ENCODE peak calls at places on chromosomes 7 and 10, in seven cellular contexts. One of them, this sample, is unnamed.

GRCh38 chr10:95478185-95478584 is 83.0 kb downstream of the SORBS1 start:
- DNase-seq in PC-3: no peak
- DNase-seq in IMR-90: no peak
- DNase-seq in SK-N-SH: no peak
- DNase-seq in HCT116: no peak
- DNase-seq in MM.1S: no peak
- DNase-seq in H9: no peak
- DNase-seq in this sample: no peak

GRCh38 chr7:140857048-140857447 is 67.7 kb downstream of the BRAF start:
- DNase-seq in H9: no peak
- DNase-seq in IMR-90: peak; percentile 10
- DNase-seq in SK-N-SH: no peak
- DNase-seq in HCT116: no peak
- DNase-seq in MM.1S: no peak
- DNase-seq in PC-3: no peak
- DNase-seq in this sample: no peak

GRCh38 chr7:115340828-115341227 is 418.9 kb downstream of the MDFIC start:
- DNase-seq in H9: no peak
- DNase-seq in SK-N-SH: no peak
- DNase-seq in IMR-90: peak; percentile 94
- DNase-seq in HCT116: peak; percentile 47
- DNase-seq in PC-3: peak; percentile 90
- DNase-seq in MM.1S: no peak
- DNase-seq in this sample: peak; percentile 91

GRCh38 chr7:48300301-48300700 is 129.0 kb downstream of the ABCA13 start:
- DNase-seq in HCT116: no peak
- DNase-seq in PC-3: no peak
- DNase-seq in IMR-90: no peak
- DNase-seq in MM.1S: no peak
- DNase-seq in SK-N-SH: no peak
- DNase-seq in H9: peak; percentile 56
- DNase-seq in this sample: no peak

GRCh38 chr7:5779108-5779507 is 2.4 kb downstream of the RNF216 start:
- DNase-seq in MM.1S: no peak
- DNase-seq in PC-3: no peak
- DNase-seq in IMR-90: no peak
- DNase-seq in H9: no peak
- DNase-seq in SK-N-SH: no peak
- DNase-seq in HCT116: no peak
- DNase-seq in this sample: no peak

GRCh38 chr10:21758239-21758638 is 224.2 kb downstream of the MLLT10 start:
- DNase-seq in SK-N-SH: no peak
- DNase-seq in IMR-90: no peak
- DNase-seq in MM.1S: no peak
- DNase-seq in PC-3: no peak
- DNase-seq in H9: no peak
- DNase-seq in HCT116: no peak
- DNase-seq in this sample: no peak

GRCh38 chr10:71396714-71397339 is at the start of gene CDH23:
- DNase-seq in MM.1S: no peak
- DNase-seq in HCT116: no peak
- DNase-seq in IMR-90: no peak
- DNase-seq in SK-N-SH: peak; percentile 88
- DNase-seq in H9: peak; percentile 80
- DNase-seq in PC-3: no peak
- DNase-seq in this sample: no peak

GRCh38 chr7:44963526-44964290 is 15.1 kb downstream of the MYO1G start:
- DNase-seq in H9: peak; percentile 27
- DNase-seq in MM.1S: no peak
- DNase-seq in PC-3: no peak
- DNase-seq in IMR-90: no peak
- DNase-seq in SK-N-SH: peak; percentile 36
- DNase-seq in HCT116: no peak
- DNase-seq in this sample: no peak

GRCh38 chr10:46268076-46268881 is 18.5 kb upstream of the ANTXRL start:
- DNase-seq in PC-3: no peak
- DNase-seq in HCT116: no peak
- DNase-seq in IMR-90: no peak
- DNase-seq in H9: no peak
- DNase-seq in SK-N-SH: no peak
- DNase-seq in MM.1S: no peak
- DNase-seq in this sample: no peak

GRCh38 chr10:47253030-47253637 is 46.9 kb upstream of the GDF10 start:
- DNase-seq in IMR-90: no peak
- DNase-seq in HCT116: no peak
- DNase-seq in SK-N-SH: no peak
- DNase-seq in PC-3: no peak
- DNase-seq in MM.1S: no peak
- DNase-seq in H9: no peak
- DNase-seq in this sample: no peak

GRCh38 chr7:121337398-121337797 is 8.6 kb downstream of the WNT16 start:
- DNase-seq in SK-N-SH: peak; percentile 50
- DNase-seq in HCT116: no peak
- DNase-seq in PC-3: peak; percentile 56
- DNase-seq in IMR-90: no peak
- DNase-seq in H9: no peak
- DNase-seq in MM.1S: no peak
- DNase-seq in this sample: no peak

GRCh38 chr10:201328-201771 is 66.1 kb downstream of the ZMYND11 start:
- DNase-seq in SK-N-SH: no peak
- DNase-seq in IMR-90: peak; percentile 60
- DNase-seq in H9: no peak
- DNase-seq in HCT116: no peak
- DNase-seq in PC-3: no peak
- DNase-seq in MM.1S: no peak
- DNase-seq in this sample: peak; percentile 75

GRCh38 chr7:151607464-151607867 is 87.8 kb upstream of the RHEB start:
- DNase-seq in HCT116: peak; percentile 37
- DNase-seq in IMR-90: peak; percentile 51
- DNase-seq in MM.1S: no peak
- DNase-seq in H9: no peak
- DNase-seq in PC-3: peak; percentile 63
- DNase-seq in SK-N-SH: no peak
- DNase-seq in this sample: peak; percentile 51

GRCh38 chr10:103427866-103428265 is 24.3 kb downstream of the CALHM2 start:
- DNase-seq in SK-N-SH: no peak
- DNase-seq in MM.1S: no peak
- DNase-seq in PC-3: no peak
- DNase-seq in H9: no peak
- DNase-seq in IMR-90: no peak
- DNase-seq in HCT116: no peak
- DNase-seq in this sample: no peak

GRCh38 chr7:93902777-93903423 is 3.5 kb upstream of the GNGT1 start:
- DNase-seq in H9: peak; percentile 35
- DNase-seq in PC-3: peak; percentile 52
- DNase-seq in IMR-90: peak; percentile 75
- DNase-seq in SK-N-SH: peak; percentile 55
- DNase-seq in HCT116: peak; percentile 32
- DNase-seq in MM.1S: peak; percentile 32
- DNase-seq in this sample: peak; percentile 44

GRCh38 chr7:22732556-22733126 is 5.6 kb downstream of the IL6 start:
- DNase-seq in PC-3: peak; percentile 76
- DNase-seq in MM.1S: peak; percentile 12
- DNase-seq in SK-N-SH: no peak
- DNase-seq in IMR-90: peak; percentile 45
- DNase-seq in H9: no peak
- DNase-seq in HCT116: peak; percentile 21
- DNase-seq in this sample: no peak

GRCh38 chr10:86969421-86970041 is 1.2 kb downstream of the ADIRF start:
- DNase-seq in SK-N-SH: no peak
- DNase-seq in HCT116: no peak
- DNase-seq in PC-3: peak; percentile 65
- DNase-seq in IMR-90: peak; percentile 57
- DNase-seq in H9: no peak
- DNase-seq in MM.1S: no peak
- DNase-seq in this sample: no peak

GRCh38 chr7:131040467-131040932 is 287.2 kb upstream of the MKLN1 start:
- DNase-seq in MM.1S: peak; percentile 71
- DNase-seq in SK-N-SH: peak; percentile 80
- DNase-seq in IMR-90: peak; percentile 77
- DNase-seq in H9: peak; percentile 50
- DNase-seq in HCT116: peak; percentile 73
- DNase-seq in PC-3: peak; percentile 79
- DNase-seq in this sample: peak; percentile 38

GRCh38 chr7:70574970-70575799 is 556.8 kb upstream of the GALNT17 start:
- DNase-seq in HCT116: no peak
- DNase-seq in SK-N-SH: peak; percentile 76
- DNase-seq in H9: no peak
- DNase-seq in MM.1S: no peak
- DNase-seq in IMR-90: no peak
- DNase-seq in PC-3: no peak
- DNase-seq in this sample: peak; percentile 66

GRCh38 chr10:113583561-113583960 is 30.7 kb downstream of the HABP2 start:
- DNase-seq in MM.1S: no peak
- DNase-seq in IMR-90: no peak
- DNase-seq in SK-N-SH: no peak
- DNase-seq in PC-3: no peak
- DNase-seq in H9: no peak
- DNase-seq in HCT116: no peak
- DNase-seq in this sample: no peak
- H3K9ac ChIP-seq in MM.1S: no peak overlapping the region
- H3K9ac ChIP-seq in IMR-90: no peak overlapping the region
- H3K9ac ChIP-seq in SK-N-SH: no peak overlapping the region
- H3K9ac ChIP-seq in PC-3: no peak overlapping the region
- H3K9ac ChIP-seq in H9: no peak overlapping the region
- H3K9ac ChIP-seq in HCT116: no peak overlapping the region
- H3K9ac ChIP-seq in this sample: no peak overlapping the region

GRCh38 chr7:12553421-12553820 is 17.1 kb upstream of the SCIN start:
- DNase-seq in H9: no peak
- DNase-seq in HCT116: no peak
- DNase-seq in MM.1S: no peak
- DNase-seq in SK-N-SH: no peak
- DNase-seq in IMR-90: no peak
- DNase-seq in PC-3: no peak
- DNase-seq in this sample: no peak

GRCh38 chr7:12557282-12557681 is 13.2 kb upstream of the SCIN start:
- DNase-seq in PC-3: no peak
- DNase-seq in IMR-90: no peak
- DNase-seq in MM.1S: no peak
- DNase-seq in HCT116: no peak
- DNase-seq in H9: peak; percentile 30
- DNase-seq in SK-N-SH: no peak
- DNase-seq in this sample: no peak

GRCh38 chr7:12554848-12555247 is 15.7 kb upstream of the SCIN start:
- DNase-seq in IMR-90: no peak
- DNase-seq in SK-N-SH: no peak
- DNase-seq in MM.1S: no peak
- DNase-seq in PC-3: no peak
- DNase-seq in H9: no peak
- DNase-seq in HCT116: no peak
- DNase-seq in this sample: no peak

GRCh38 chr7:12550956-12551355 is 19.6 kb upstream of the SCIN start:
- DNase-seq in IMR-90: peak; percentile 28
- DNase-seq in SK-N-SH: no peak
- DNase-seq in PC-3: no peak
- DNase-seq in HCT116: no peak
- DNase-seq in H9: no peak
- DNase-seq in MM.1S: no peak
- DNase-seq in this sample: peak; percentile 85

DNA sequence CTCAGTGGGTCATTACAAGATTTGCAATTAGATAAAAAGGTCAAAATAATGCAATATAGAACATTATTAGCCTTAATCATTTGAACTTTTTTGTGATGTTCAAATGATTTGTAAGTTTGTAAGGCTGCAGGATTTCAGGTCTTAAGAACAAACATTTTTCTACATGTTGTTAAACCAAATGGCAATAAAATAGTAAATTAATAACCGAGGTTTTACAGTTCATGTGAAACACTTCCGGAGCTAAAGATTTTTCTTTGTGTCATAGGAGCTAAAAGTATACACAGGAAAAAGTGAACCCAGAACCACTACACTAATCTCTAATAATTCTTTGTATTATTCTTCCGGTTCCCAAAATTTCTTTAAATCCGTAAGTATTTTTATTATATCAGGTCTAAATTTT is 16.1 kb upstream of the SCIN start:
- DNase-seq in HCT116: no peak
- DNase-seq in SK-N-SH: no peak
- DNase-seq in IMR-90: no peak
- DNase-seq in H9: no peak
- DNase-seq in MM.1S: no peak
- DNase-seq in PC-3: no peak
- DNase-seq in this sample: no peak
- H3K27ac ChIP-seq in HCT116: no peak overlapping the region
- H3K27ac ChIP-seq in SK-N-SH: no peak overlapping the region
- H3K27ac ChIP-seq in IMR-90: no peak overlapping the region
- H3K27ac ChIP-seq in H9: no peak overlapping the region
- H3K27ac ChIP-seq in MM.1S: no peak overlapping the region
- H3K27ac ChIP-seq in PC-3: no peak overlapping the region
- H3K27ac ChIP-seq in this sample: no peak overlapping the region

DNA sequence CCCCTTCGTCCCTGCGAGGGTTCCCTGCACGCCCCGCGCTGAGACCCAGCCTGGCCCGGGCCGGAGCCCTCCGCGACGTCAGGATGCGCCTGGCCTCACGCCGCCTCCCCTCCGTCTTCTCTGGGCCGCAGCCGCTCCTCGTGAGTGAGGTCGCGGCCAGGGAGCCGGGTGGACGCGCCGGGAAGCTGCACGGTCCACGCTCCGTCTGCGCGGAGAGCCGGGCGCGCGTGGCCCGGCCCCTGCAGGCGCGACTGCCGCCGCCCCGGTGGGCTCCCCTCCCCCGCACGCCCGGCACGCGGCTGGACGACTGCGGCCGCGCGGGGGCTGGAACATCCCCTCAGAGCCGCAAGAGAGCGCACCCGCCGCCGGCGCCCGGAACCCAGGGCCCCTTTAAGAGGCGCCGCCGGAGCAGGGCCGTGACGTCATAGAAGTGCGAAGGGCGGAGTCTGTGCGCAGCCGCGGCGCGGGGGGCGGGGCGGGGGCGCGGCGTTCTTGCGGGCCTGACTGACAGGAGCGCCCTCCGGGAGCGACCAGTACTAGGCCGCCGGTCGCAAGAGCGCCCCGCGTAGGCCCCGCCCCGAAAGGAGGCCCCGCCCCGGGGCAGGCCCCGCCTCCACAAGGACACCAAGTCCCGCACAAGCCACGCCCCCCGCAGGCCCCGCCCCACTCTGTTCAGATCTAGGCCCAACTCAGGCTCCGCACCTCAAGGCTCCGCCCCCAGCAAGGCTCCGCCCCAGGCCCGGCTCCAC is 449 bp upstream of the INPP5A start:
- DNase-seq in SK-N-SH: peak; percentile 100
- DNase-seq in PC-3: peak; percentile 97
- DNase-seq in HCT116: peak; percentile 85
- DNase-seq in H9: peak; percentile 100
- DNase-seq in IMR-90: peak; percentile 98
- DNase-seq in MM.1S: peak; percentile 95
- DNase-seq in this sample: peak; percentile 91
- TF ChIP-seq CTCF in SK-N-SH: peak; percentile 26
- TF ChIP-seq CTCF in PC-3: no peak
- TF ChIP-seq CTCF in HCT116: no peak
- TF ChIP-seq CTCF in H9: peak; percentile 39
- TF ChIP-seq CTCF in IMR-90: peak; percentile 46
- TF ChIP-seq CTCF in MM.1S: no peak
- TF ChIP-seq CTCF in this sample: no peak

DNA sequence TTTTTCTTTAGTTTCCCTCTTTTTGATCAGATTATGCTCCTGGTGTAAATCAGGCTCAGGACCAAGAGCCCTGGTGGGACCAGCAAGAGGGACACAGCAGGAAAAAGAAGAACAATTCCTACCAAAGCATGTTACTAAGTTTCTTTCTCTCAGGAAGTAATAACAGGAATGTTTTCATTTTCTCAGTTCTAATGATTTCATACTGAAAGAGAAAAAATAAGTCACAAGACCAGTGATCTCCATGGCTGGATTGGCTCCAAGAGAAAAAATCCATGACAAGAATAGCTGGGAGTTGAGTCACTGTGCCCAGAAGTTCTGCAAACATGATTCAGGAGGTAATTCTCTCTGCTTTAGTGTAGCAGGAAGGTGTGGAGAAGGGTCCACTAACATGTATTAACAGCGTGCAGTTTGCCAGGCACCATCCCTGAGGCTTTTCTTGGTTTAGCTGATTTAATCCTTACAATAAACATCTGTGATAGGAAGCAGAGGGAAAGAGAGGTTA is 23.8 kb upstream of the IFIT2 start:
- DNase-seq in MM.1S: no peak
- DNase-seq in HCT116: peak; percentile 67
- DNase-seq in SK-N-SH: peak; percentile 34
- DNase-seq in IMR-90: peak; percentile 98
- DNase-seq in PC-3: peak; percentile 98
- DNase-seq in H9: no peak
- DNase-seq in this sample: peak; percentile 97
- H3K9ac ChIP-seq in MM.1S: no peak overlapping the region
- H3K9ac ChIP-seq in HCT116: peak overlapping the region; percentile 30
- H3K9ac ChIP-seq in SK-N-SH: peak overlapping the region; percentile 62
- H3K9ac ChIP-seq in IMR-90: peak overlapping the region; percentile 76
- H3K9ac ChIP-seq in PC-3: peak overlapping the region; percentile 68
- H3K9ac ChIP-seq in H9: no peak overlapping the region
- H3K9ac ChIP-seq in this sample: peak overlapping the region; percentile 84